ENCODE peak calls at places on chromosome 9, in eight cellular contexts. W is hepatocyte; S is CD4-positive, CD25-positive, alpha-beta regulatory T cell; F is IMR-90; D is psoas muscle; A is spleen; K is colonic mucosa; H is PC-3. C is an unnamed sample.

GRCh38 chr9:107131108-107131799 is 151.8 kb upstream of the RAD23B start:
- DNase-seq in W (peak; percentile 25), S (no peak), F (no peak), D (no peak), A (no peak), K (no peak), H (peak; percentile 25), C (no peak)

GRCh38 chr9:8468048-8468600 is 668.5 kb upstream of the DMAC1 start:
- DNase-seq in W (no peak), S (no peak), F (no peak), D (no peak), A (no peak), K (no peak), H (no peak), C (no peak)

GRCh38 chr9:77916410-77916819 is 115.2 kb downstream of the GNAQ start:
- DNase-seq in W (no peak), S (no peak), F (no peak), D (no peak), A (no peak), K (no peak), H (no peak), C (no peak)

GRCh38 chr9:95742821-95743220 is 132.7 kb upstream of the ERCC6L2 start:
- DNase-seq in W (no peak), S (no peak), F (no peak), D (no peak), A (peak; percentile 37), K (no peak), H (no peak), C (no peak)

GRCh38 chr9:35619800-35620158 is 1.6 kb upstream of the CD72 start:
- DNase-seq in W (no peak), S (no peak), F (no peak), D (no peak), A (peak; percentile 87), K (no peak), H (no peak), C (no peak)

GRCh38 chr9:131006601-131007000 is 2.4 kb upstream of the LAMC3 start:
- DNase-seq in W (no peak), S (no peak), F (no peak), D (no peak), A (no peak), K (no peak), H (no peak), C (peak; percentile 49)

GRCh38 chr9:8613346-8613825 is 813.8 kb upstream of the DMAC1 start:
- DNase-seq in W (no peak), S (no peak), F (no peak), D (no peak), A (no peak), K (no peak), H (no peak), C (no peak)

GRCh38 chr9:20477940-20478620 is 144.2 kb downstream of the MLLT3 start:
- DNase-seq in W (no peak), S (no peak), F (peak; percentile 53), D (no peak), A (no peak), K (no peak), H (peak; percentile 16), C (no peak)

GRCh38 chr9:97386265-97386633 is 25.6 kb upstream of the TDRD7 start:
- DNase-seq in W (peak; percentile 28), S (no peak), F (no peak), D (no peak), A (no peak), K (peak; percentile 48), H (no peak), C (no peak)

GRCh38 chr9:18611946-18612345 is 138.0 kb downstream of the ADAMTSL1 start:
- DNase-seq in W (no peak), S (no peak), F (no peak), D (no peak), A (no peak), K (no peak), H (no peak), C (no peak)

GRCh38 chr9:109411818-109412352 is 86.2 kb downstream of the PTPN3 start:
- DNase-seq in W (peak; percentile 54), S (peak; percentile 25), F (peak; percentile 50), D (no peak), A (no peak), K (no peak), H (peak; percentile 15), C (peak; percentile 86)

GRCh38 chr9:120351106-120351505 is 228.9 kb downstream of the CDK5RAP2 start:
- DNase-seq in W (no peak), S (no peak), F (no peak), D (no peak), A (no peak), K (no peak), H (no peak), C (no peak)

GRCh38 chr9:125233678-125234077 is 7.5 kb downstream of the HSPA5 start:
- DNase-seq in W (peak; percentile 76), S (no peak), F (peak; percentile 100), D (no peak), A (no peak), K (no peak), H (peak; percentile 87), C (peak; percentile 89)

GRCh38 chr9:69223605-69224004 is 49.5 kb downstream of the TJP2 start:
- DNase-seq in W (peak; percentile 62), S (no peak), F (peak; percentile 70), D (no peak), A (no peak), K (no peak), H (peak; percentile 70), C (peak; percentile 95)

GRCh38 chr9:18666987-18667772 is 193.2 kb downstream of the ADAMTSL1 start:
- DNase-seq in W (peak; percentile 5), S (no peak), F (peak; percentile 43), D (no peak), A (no peak), K (no peak), H (peak; percentile 55), C (no peak)

GRCh38 chr9:40884072-40884901 is 244.2 kb downstream of the FOXD4L6 start:
- DNase-seq in W (no peak), S (no peak), F (no peak), D (no peak), A (peak; percentile 77), K (no peak), H (no peak), C (peak; percentile 13)

GRCh38 chr9:224540-225520 is 10.2 kb downstream of the DOCK8 start:
- DNase-seq in W (peak; percentile 33), S (no peak), F (no peak), D (no peak), A (no peak), K (no peak), H (peak; percentile 87), C (no peak)

GRCh38 chr9:37466037-37466709 is 923 bp upstream of the ZBTB5 start:
- DNase-seq in W (peak; percentile 90), S (peak; percentile 15), F (no peak), D (peak; percentile 64), A (peak; percentile 92), K (peak; percentile 81), H (no peak), C (peak; percentile 55)

GRCh38 chr9:111163738-111164399 is 125.6 kb upstream of the LPAR1 start:
- DNase-seq in W (no peak), S (no peak), F (peak; percentile 7), D (no peak), A (no peak), K (no peak), H (no peak), C (no peak)

GRCh38 chr9:111161015-111161415 is 122.7 kb upstream of the LPAR1 start:
- DNase-seq in W (no peak), S (no peak), F (peak; percentile 92), D (no peak), A (no peak), K (no peak), H (peak; percentile 62), C (no peak)

GRCh38 chr9:111152614-111153013 is 114.3 kb upstream of the LPAR1 start:
- DNase-seq in W (no peak), S (no peak), F (no peak), D (no peak), A (no peak), K (no peak), H (no peak), C (no peak)

GRCh38 chr9:111153973-111154590 is 115.8 kb upstream of the LPAR1 start:
- DNase-seq in W (no peak), S (no peak), F (peak; percentile 55), D (no peak), A (no peak), K (no peak), H (no peak), C (no peak)

GRCh38 chr9:111158375-111158774 is 120.1 kb upstream of the LPAR1 start:
- DNase-seq in W (no peak), S (no peak), F (peak; percentile 14), D (no peak), A (no peak), K (no peak), H (no peak), C (no peak)
- H3K4me3 ChIP-seq in W (no peak overlapping the region), S (no peak overlapping the region), F (no peak overlapping the region), D (no peak overlapping the region), A (no peak overlapping the region), K (no peak overlapping the region), H (no peak overlapping the region), C (no peak overlapping the region)

DNA sequence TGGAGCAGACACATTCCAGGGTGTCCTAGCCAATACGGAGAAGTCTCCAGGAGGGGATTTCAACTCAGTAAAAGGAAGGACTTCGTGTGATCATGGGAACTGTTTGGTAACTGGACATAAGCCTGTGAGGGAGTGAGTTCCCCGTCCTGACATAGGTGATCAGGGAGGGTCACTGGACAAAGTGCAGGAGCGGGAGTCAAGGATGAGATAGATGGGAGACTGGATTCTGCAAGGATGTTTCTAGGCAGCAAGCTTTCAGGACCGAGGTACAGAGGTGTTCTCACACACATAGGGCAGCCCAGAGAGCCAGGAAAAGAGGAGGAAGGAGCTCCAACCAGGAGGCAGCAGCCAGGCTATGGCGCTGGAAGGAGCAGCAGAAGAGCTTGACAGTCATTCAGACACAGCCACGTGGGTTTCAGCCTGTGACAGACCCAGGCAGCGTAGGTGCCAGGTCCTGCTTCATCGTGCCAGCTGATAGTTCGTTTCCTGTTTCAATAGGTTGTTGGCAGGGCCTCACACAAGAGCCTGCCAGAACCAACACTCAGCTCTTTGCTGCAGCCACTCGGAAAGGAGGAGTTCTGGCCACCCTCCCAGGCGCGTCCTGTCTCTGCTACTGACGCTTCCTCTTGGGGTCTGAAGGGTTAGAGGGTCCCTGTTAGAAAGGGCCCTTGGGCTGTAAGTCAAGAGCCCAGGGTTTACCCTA is 84.1 kb downstream of the AMBP start:
- DNase-seq in W (no peak), S (no peak), F (peak; percentile 67), D (peak; percentile 83), A (peak; percentile 85), K (peak; percentile 47), H (peak; percentile 5), C (peak; percentile 98)
- H3K27ac ChIP-seq in W (no peak overlapping the region), S (no peak overlapping the region), F (no peak overlapping the region), D (peak overlapping the region; percentile 73), A (no peak overlapping the region), K (no peak overlapping the region), H (no peak overlapping the region), C (peak overlapping the region; percentile 5)

GRCh38 chr9:123867034-123867433 is 62.9 kb downstream of the DENND1A start:
- DNase-seq in W (no peak), S (no peak), F (no peak), D (no peak), A (no peak), K (no peak), H (no peak), C (no peak)
- H3K4me1 ChIP-seq in W (peaks cover 4% of the 10 kb centered on the region), S (peaks cover 15% of the 10 kb centered on the region), F (no peaks in the 10 kb centered on the region), D (peaks cover 32% of the 10 kb centered on the region), A (peaks cover 33% of the 10 kb centered on the region), K (no peaks in the 10 kb centered on the region), H (no peaks in the 10 kb centered on the region), C (peaks cover 5% of the 10 kb centered on the region)

DNA sequence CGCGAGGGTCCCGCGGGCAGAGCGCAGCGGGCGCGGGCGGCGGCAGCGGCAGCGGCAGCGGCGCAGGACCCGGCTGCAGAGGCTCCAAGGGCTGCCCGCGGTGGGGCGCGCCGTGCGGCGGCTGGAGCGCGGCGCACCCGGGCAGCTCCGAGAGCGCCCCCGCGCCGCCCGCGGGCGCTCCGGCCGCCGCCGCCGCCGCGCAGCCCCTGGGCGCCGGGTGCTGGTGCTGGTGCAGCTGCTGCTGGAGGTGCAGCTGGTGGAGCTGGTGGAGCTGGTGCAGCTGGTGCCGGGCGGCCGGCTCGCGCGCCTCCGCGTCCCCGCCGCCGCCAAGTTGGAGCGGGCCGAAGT is 644 bp downstream of the IER5L start:
- DNase-seq in W (peak; percentile 52), S (no peak), F (no peak), D (no peak), A (no peak), K (no peak), H (no peak), C (peak; percentile 92)
- H3K4me3 ChIP-seq in W (peak overlapping the region; percentile 85), S (no peak overlapping the region), F (peak overlapping the region; percentile 89), D (peak overlapping the region; percentile 86), A (peak overlapping the region; percentile 95), K (peak overlapping the region; percentile 75), H (peak overlapping the region; percentile 88), C (peak overlapping the region; percentile 93)